ENCODE peak calls at places on chromosomes 16 and 17, in nine cellular contexts. W is stromal cell of bone marrow; G is activated effector memory CD4-positive, alpha-beta T cell treated with anti-CD3 and anti-CD28 coated beads, Interleukin-2, amount 50 U/mL, for 16 hours; Z is GM04504; V is GM23248; O is Caco-2; M is memory B cell; Y is G401; S is heart left ventricle. R is an unnamed sample.

GRCh38 chr16:79810449-79811189 is 210.1 kb upstream of the MAF start:
- DNase-seq in V (no peak), W (no peak), G (no peak), Z (no peak), O (no peak), Y (no peak), M (no peak), S (no peak), R (no peak)

GRCh38 chr16:3036726-3037315 is at the start of gene BICDL2:
- DNase-seq in Y (no peak), S (no peak), G (no peak), O (no peak), Z (no peak), W (no peak), M (no peak), V (no peak), R (peak; percentile 85)

GRCh38 chr17:8602679-8603078 is 27.8 kb downstream of the MYH10 start:
- DNase-seq in Z (no peak), W (no peak), O (no peak), G (no peak), S (no peak), M (no peak), Y (no peak), V (no peak), R (no peak)

GRCh38 chr16:19289805-19290490 is 4.4 kb downstream of the CLEC19A start:
- DNase-seq in Z (no peak), G (no peak), W (no peak), V (no peak), Y (no peak), S (no peak), M (no peak), O (no peak), R (no peak)

GRCh38 chr17:70905796-70906195 is 736.5 kb downstream of the KCNJ2 start:
- DNase-seq in Z (peak; percentile 93), G (no peak), O (no peak), M (no peak), Y (no peak), W (peak; percentile 98), V (peak; percentile 97), S (peak; percentile 79), R (peak; percentile 27)

GRCh38 chr17:77444653-77445029 is 303.9 kb downstream of the SEC14L1 start:
- DNase-seq in S (peak; percentile 76), W (no peak), Y (no peak), V (peak; percentile 71), G (peak; percentile 70), Z (no peak), M (no peak), O (no peak), R (no peak)

GRCh38 chr17:57368637-57369336 is 112.5 kb downstream of the MSI2 start:
- DNase-seq in G (no peak), W (no peak), Z (no peak), Y (no peak), S (peak; percentile 54), M (no peak), O (no peak), V (no peak), R (no peak)

GRCh38 chr16:22681551-22681880 is 132.4 kb upstream of the HS3ST2 start:
- DNase-seq in G (no peak), V (no peak), Y (no peak), W (no peak), S (no peak), Z (no peak), O (no peak), M (no peak), R (no peak)

GRCh38 chr17:3845361-3845753 is 689 bp downstream of the NCBP3 start:
- DNase-seq in Z (no peak), G (peak; percentile 76), O (no peak), W (no peak), V (peak; percentile 58), Y (peak; percentile 42), M (no peak), S (no peak), R (peak; percentile 46)

GRCh38 chr16:14309001-14309886 is 238.1 kb downstream of the MRTFB start:
- DNase-seq in G (no peak), W (no peak), V (peak; percentile 57), Y (no peak), S (no peak), Z (no peak), M (no peak), O (peak; percentile 61), R (peak; percentile 91)

GRCh38 chr17:81030726-81031570 is 4.0 kb upstream of the BAIAP2 start:
- DNase-seq in W (no peak), M (no peak), O (no peak), Y (peak; percentile 9), S (peak; percentile 71), G (no peak), Z (no peak), V (no peak), R (no peak)

R was measured in T47D.